ENCODE peak calls at places on chromosomes 5 and 9, in ten cellular contexts. O is RWPE1; Z is nephron progenitor cell; A is glomerular endothelial cell; J is cardiac muscle cell; V is stromal cell of bone marrow; G is H7; S is CD8-positive, alpha-beta T cell; L is OCI-LY7; B is stimulated activated CD8-positive, alpha-beta memory T cell treated with anti-CD3 and anti-CD28 coated beads, Interleukin-7, amount 100 ng/mL, for 1 hour. F is an unnamed sample.

GRCh38 chr5:73617510-73618279 is 8.3 kb upstream of the ARHGEF28 start:
- DNase-seq in O (no peak), Z (no peak), A (no peak), J (peak), V (no peak), G (no peak), S (no peak), L (no peak), B (no peak), F (no peak)

GRCh38 chr5:14063117-14063516 is 80.0 kb upstream of the TRIO start:
- DNase-seq in O (no peak), Z (no peak), A (no peak), J (no peak), V (no peak), G (no peak), S (no peak), L (no peak), B (no peak), F (no peak)

GRCh38 chr5:77444356-77444755 is 47.8 kb downstream of the WDR41 start:
- DNase-seq in O (no peak), Z (no peak), A (no peak), J (no peak), V (no peak), G (no peak), S (no peak), L (no peak), B (no peak), F (no peak)

GRCh38 chr9:20186823-20187222 is 398.0 kb upstream of the SLC24A2 start:
- DNase-seq in O (no peak), Z (no peak), A (no peak), J (no peak), V (no peak), G (no peak), S (no peak), L (no peak), B (no peak), F (no peak)

GRCh38 chr9:109321727-109322126 is 868 bp upstream of the EPB41L4B start:
- DNase-seq in O (no peak), Z (no peak), A (no peak), J (no peak), V (no peak), G (no peak), S (no peak), L (no peak), B (no peak), F (no peak)

GRCh38 chr9:96858018-96858573 is 3.8 kb upstream of the ZNF782 start:
- DNase-seq in O (peak), Z (no peak), A (no peak), J (peak), V (no peak), G (no peak), S (no peak), L (no peak), B (no peak), F (no peak)

GRCh38 chr9:84166828-84167400 is 173.6 kb downstream of the SLC28A3 start:
- DNase-seq in O (no peak), Z (no peak), A (no peak), J (no peak), V (no peak), G (no peak), S (no peak), L (no peak), B (no peak), F (no peak)

GRCh38 chr5:149156435-149157083 is 15.3 kb downstream of the ABLIM3 start:
- DNase-seq in O (no peak), Z (no peak), A (no peak), J (no peak), V (no peak), G (no peak), S (no peak), L (no peak), B (no peak), F (no peak)

GRCh38 chr9:237858-238345 is 23.2 kb downstream of the DOCK8 start:
- DNase-seq in O (no peak), Z (no peak), A (no peak), J (no peak), V (no peak), G (no peak), S (no peak), L (no peak), B (no peak), F (no peak)

GRCh38 chr5:108529381-108529780 is 147.5 kb upstream of the FBXL17 start:
- DNase-seq in O (no peak), Z (no peak), A (no peak), J (peak), V (peak), G (no peak), S (no peak), L (no peak), B (no peak), F (peak)

GRCh38 chr5:168531191-168531590 is 2.1 kb downstream of the FBLL1 start:
- DNase-seq in O (no peak), Z (no peak), A (no peak), J (no peak), V (no peak), G (no peak), S (no peak), L (no peak), B (no peak), F (no peak)

GRCh38 chr5:74382864-74383618 is 257.5 kb downstream of the ENC1 start:
- DNase-seq in O (peak), Z (peak), A (no peak), J (peak), V (peak), G (no peak), S (no peak), L (no peak), B (no peak), F (peak)

GRCh38 chr5:121503111-121503840 is 348.4 kb upstream of the FTMT start:
- DNase-seq in O (no peak), Z (peak), A (no peak), J (peak), V (no peak), G (peak), S (no peak), L (peak), B (no peak), F (no peak)

GRCh38 chr9:131473891-131474290 is 28.8 kb upstream of the POMT1 start:
- DNase-seq in O (no peak), Z (no peak), A (no peak), J (no peak), V (no peak), G (peak), S (no peak), L (no peak), B (no peak), F (no peak)

GRCh38 chr9:31574006-31574750 is 810.3 kb upstream of the ACO1 start:
- DNase-seq in O (peak), Z (no peak), A (no peak), J (no peak), V (peak), G (no peak), S (no peak), L (no peak), B (no peak), F (no peak)

GRCh38 chr5:164375051-164375450 is 869.6 kb downstream of the MAT2B start:
- DNase-seq in O (no peak), Z (no peak), A (no peak), J (no peak), V (no peak), G (no peak), S (no peak), L (no peak), B (no peak), F (no peak)

GRCh38 chr5:87674235-87674634 is 261.5 kb upstream of the CCNH start:
- DNase-seq in O (no peak), Z (no peak), A (no peak), J (no peak), V (no peak), G (no peak), S (no peak), L (no peak), B (no peak), F (no peak)

GRCh38 chr5:17219006-17219422 is 1.6 kb downstream of the BASP1 start:
- DNase-seq in O (peak), Z (peak), A (no peak), J (peak), V (no peak), G (peak), S (no peak), L (peak), B (no peak), F (no peak)

GRCh38 chr9:35603506-35603985 is 1.5 kb upstream of the TESK1 start:
- DNase-seq in O (peak), Z (no peak), A (no peak), J (peak), V (peak), G (no peak), S (no peak), L (no peak), B (no peak), F (peak)

GRCh38 chr5:179124329-179124852 is 64.2 kb downstream of the ZNF354C start:
- DNase-seq in O (no peak), Z (no peak), A (no peak), J (no peak), V (no peak), G (no peak), S (no peak), L (no peak), B (no peak), F (no peak)

GRCh38 chr9:135519179-135519971 is 1.9 kb upstream of the LCN1 start:
- DNase-seq in O (no peak), Z (no peak), A (no peak), J (no peak), V (no peak), G (no peak), S (no peak), L (no peak), B (no peak), F (no peak)